ENCODE peak calls at places on chromosomes 2 and 18, in ten cellular contexts. R, K, O, T, V, X, S, M, E and Z are unnamed samples.

GRCh38 chr18:80109676-80110078 is 615 bp downstream of the ADNP2 start:
- DNase-seq in R (peak; percentile 14), K (peak; percentile 63), O (peak; percentile 33), T (no peak), V (peak; percentile 51), X (peak; percentile 10), S (no peak), M (peak; percentile 15), E (peak; percentile 44), Z (peak; percentile 87)

GRCh38 chr2:95357717-95358280 is 44.7 kb upstream of the FAHD2A start:
- DNase-seq in R (no peak), K (no peak), O (no peak), T (no peak), V (no peak), X (no peak), S (no peak), M (no peak), E (no peak), Z (no peak)

GRCh38 chr2:94960751-94961150 is 64.8 kb upstream of the MAL start:
- DNase-seq in R (no peak), K (no peak), O (no peak), T (no peak), V (no peak), X (no peak), S (no peak), M (no peak), E (no peak), Z (no peak)

GRCh38 chr2:17373736-17374135 is 144.5 kb downstream of the RAD51AP2 start:
- DNase-seq in R (no peak), K (no peak), O (no peak), T (no peak), V (no peak), X (peak; percentile 15), S (no peak), M (peak; percentile 27), E (no peak), Z (no peak)

GRCh38 chr2:124911560-124911959 is 886.5 kb downstream of the CNTNAP5 start:
- DNase-seq in R (no peak), K (no peak), O (no peak), T (no peak), V (no peak), X (no peak), S (no peak), M (peak; percentile 13), E (no peak), Z (no peak)

GRCh38 chr18:12839526-12840196 is 44.4 kb downstream of the PTPN2 start:
- DNase-seq in R (no peak), K (no peak), O (no peak), T (no peak), V (no peak), X (no peak), S (no peak), M (peak; percentile 36), E (no peak), Z (no peak)

GRCh38 chr18:58934933-58935577 is 70.4 kb downstream of the ZNF532 start:
- DNase-seq in R (no peak), K (no peak), O (no peak), T (no peak), V (no peak), X (no peak), S (no peak), M (no peak), E (no peak), Z (no peak)

GRCh38 chr18:12858961-12859360 is 25.1 kb downstream of the PTPN2 start:
- DNase-seq in R (no peak), K (no peak), O (no peak), T (no peak), V (no peak), X (no peak), S (no peak), M (no peak), E (no peak), Z (no peak)

GRCh38 chr2:237983922-237984321 is 17.1 kb downstream of the UBE2F start:
- DNase-seq in R (no peak), K (no peak), O (no peak), T (no peak), V (no peak), X (no peak), S (no peak), M (no peak), E (no peak), Z (no peak)

GRCh38 chr18:31371970-31372369 is 4.6 kb upstream of the DSG4 start:
- DNase-seq in R (no peak), K (no peak), O (no peak), T (no peak), V (no peak), X (no peak), S (no peak), M (no peak), E (no peak), Z (no peak)

GRCh38 chr2:25098558-25099486 is 56.9 kb downstream of the EFR3B start:
- DNase-seq in R (no peak), K (no peak), O (no peak), T (no peak), V (no peak), X (no peak), S (no peak), M (no peak), E (no peak), Z (no peak)

GRCh38 chr2:26846334-26846863 is 1.5 kb upstream of the DPYSL5 start:
- DNase-seq in R (peak; percentile 80), K (peak; percentile 73), O (peak; percentile 62), T (peak; percentile 54), V (peak; percentile 81), X (peak; percentile 29), S (no peak), M (peak; percentile 46), E (peak; percentile 59), Z (peak; percentile 86)

GRCh38 chr2:96152301-96153165 is 7.3 kb upstream of the DUSP2 start:
- DNase-seq in R (no peak), K (no peak), O (no peak), T (no peak), V (no peak), X (no peak), S (no peak), M (no peak), E (no peak), Z (peak; percentile 45)

GRCh38 chr2:63484901-63485300 is 103.4 kb downstream of the WDPCP start:
- DNase-seq in R (no peak), K (no peak), O (no peak), T (no peak), V (no peak), X (no peak), S (no peak), M (no peak), E (no peak), Z (no peak)

GRCh38 chr2:47488870-47489584 is 86.1 kb downstream of the MSH2 start:
- DNase-seq in R (peak; percentile 66), K (no peak), O (peak; percentile 87), T (no peak), V (no peak), X (peak; percentile 60), S (no peak), M (peak; percentile 39), E (peak; percentile 83), Z (no peak)

GRCh38 chr2:176079285-176079830 is 4.4 kb downstream of the EVX2 start:
- DNase-seq in R (no peak), K (no peak), O (no peak), T (no peak), V (no peak), X (no peak), S (no peak), M (no peak), E (no peak), Z (peak; percentile 52)

GRCh38 chr2:135963841-135964240 is 21.6 kb downstream of the DARS1 start:
- DNase-seq in R (no peak), K (no peak), O (no peak), T (no peak), V (no peak), X (no peak), S (no peak), M (no peak), E (peak; percentile 19), Z (no peak)

GRCh38 chr2:218745160-218745558 is 34.5 kb downstream of the TTLL4 start:
- DNase-seq in R (no peak), K (no peak), O (no peak), T (no peak), V (no peak), X (no peak), S (no peak), M (no peak), E (no peak), Z (no peak)

GRCh38 chr2:223884399-223884798 is 47.0 kb upstream of the AP1S3 start:
- DNase-seq in R (no peak), K (no peak), O (peak; percentile 36), T (no peak), V (no peak), X (peak; percentile 8), S (no peak), M (no peak), E (peak; percentile 21), Z (no peak)

GRCh38 chr2:152602750-152603149 is 114.5 kb downstream of the PRPF40A start:
- DNase-seq in R (no peak), K (no peak), O (no peak), T (no peak), V (no peak), X (no peak), S (no peak), M (no peak), E (no peak), Z (no peak)

GRCh38 chr2:12613137-12613912 is 103.4 kb upstream of the TRIB2 start:
- DNase-seq in R (no peak), K (no peak), O (no peak), T (no peak), V (no peak), X (no peak), S (no peak), M (no peak), E (no peak), Z (peak; percentile 36)

GRCh38 chr2:234751275-234751938 is 200.4 kb upstream of the SH3BP4 start:
- DNase-seq in R (no peak), K (no peak), O (no peak), T (no peak), V (no peak), X (no peak), S (no peak), M (no peak), E (no peak), Z (no peak)

GRCh38 chr2:74915743-74916142 is 42.7 kb upstream of the POLE4 start:
- DNase-seq in R (peak; percentile 40), K (no peak), O (no peak), T (no peak), V (no peak), X (no peak), S (no peak), M (no peak), E (peak; percentile 55), Z (no peak)

GRCh38 chr2:163155279-163155883 is 316.8 kb upstream of the KCNH7 start:
- DNase-seq in R (no peak), K (no peak), O (no peak), T (no peak), V (peak; percentile 22), X (peak; percentile 6), S (peak; percentile 20), M (no peak), E (no peak), Z (peak; percentile 33)

GRCh38 chr2:225598922-225599321 is 199.4 kb downstream of the NYAP2 start:
- DNase-seq in R (no peak), K (no peak), O (no peak), T (no peak), V (no peak), X (no peak), S (no peak), M (peak; percentile 49), E (peak; percentile 70), Z (no peak)

GRCh38 chr2:133886735-133887675 is 318.7 kb upstream of the NCKAP5 start:
- DNase-seq in R (peak; percentile 48), K (peak; percentile 68), O (peak; percentile 32), T (peak; percentile 48), V (peak; percentile 44), X (peak; percentile 75), S (peak; percentile 75), M (peak; percentile 51), E (peak; percentile 72), Z (peak; percentile 65)

GRCh38 chr2:10080536-10081304 is 509 bp upstream of the CYS1 start:
- DNase-seq in R (no peak), K (no peak), O (no peak), T (peak; percentile 26), V (no peak), X (no peak), S (no peak), M (no peak), E (no peak), Z (no peak)

GRCh38 chr2:235596272-235596671 is 102.4 kb downstream of the AGAP1 start:
- DNase-seq in R (no peak), K (no peak), O (no peak), T (no peak), V (no peak), X (no peak), S (no peak), M (no peak), E (no peak), Z (no peak)